ENCODE peak calls at places on chromosomes 5 and 9, in nine cellular contexts. One of them, this sample, is unnamed.
A peak's percentile ranks its signal among the peaks of the same experiment; 100 is the strongest.

GRCh38 chr9:104872959-104873850 is 54.8 kb downstream of the ABCA1 start:
- DNase-seq in aorta: peak; percentile 65
- DNase-seq in stimulated activated CD8-positive, alpha-beta memory T cell treated with anti-CD3 and anti-CD28 coated beads, Interleukin-15, amount 100 ng/mL, for 1 hour: no peak
- DNase-seq in fibroblast of pulmonary artery: peak; percentile 89
- DNase-seq in neural crest cell: no peak
- DNase-seq in SJSA1: peak; percentile 83
- DNase-seq in NCI-H187: no peak
- DNase-seq in M059J: peak; percentile 98
- DNase-seq in lung microvascular endothelial cell: peak; percentile 28
- DNase-seq in this sample: no peak

GRCh38 chr9:86485359-86485758 is 131.1 kb upstream of the TUT7 start:
- DNase-seq in aorta: no peak
- DNase-seq in stimulated activated CD8-positive, alpha-beta memory T cell treated with anti-CD3 and anti-CD28 coated beads, Interleukin-15, amount 100 ng/mL, for 1 hour: no peak
- DNase-seq in fibroblast of pulmonary artery: no peak
- DNase-seq in neural crest cell: no peak
- DNase-seq in SJSA1: no peak
- DNase-seq in NCI-H187: no peak
- DNase-seq in M059J: peak; percentile 7
- DNase-seq in lung microvascular endothelial cell: peak; percentile 3
- DNase-seq in this sample: no peak

GRCh38 chr5:68915079-68915478 is 178.7 kb upstream of the SLC30A5 start:
- DNase-seq in aorta: no peak
- DNase-seq in stimulated activated CD8-positive, alpha-beta memory T cell treated with anti-CD3 and anti-CD28 coated beads, Interleukin-15, amount 100 ng/mL, for 1 hour: no peak
- DNase-seq in fibroblast of pulmonary artery: no peak
- DNase-seq in neural crest cell: no peak
- DNase-seq in SJSA1: no peak
- DNase-seq in NCI-H187: no peak
- DNase-seq in M059J: no peak
- DNase-seq in lung microvascular endothelial cell: no peak
- DNase-seq in this sample: no peak

GRCh38 chr9:5453673-5454072 is 3.3 kb downstream of the CD274 start:
- DNase-seq in aorta: no peak
- DNase-seq in stimulated activated CD8-positive, alpha-beta memory T cell treated with anti-CD3 and anti-CD28 coated beads, Interleukin-15, amount 100 ng/mL, for 1 hour: no peak
- DNase-seq in fibroblast of pulmonary artery: no peak
- DNase-seq in neural crest cell: no peak
- DNase-seq in SJSA1: no peak
- DNase-seq in NCI-H187: no peak
- DNase-seq in M059J: peak; percentile 38
- DNase-seq in lung microvascular endothelial cell: peak; percentile 48
- DNase-seq in this sample: no peak

GRCh38 chr9:13174906-13175639 is 104.4 kb downstream of the MPDZ start:
- DNase-seq in aorta: no peak
- DNase-seq in stimulated activated CD8-positive, alpha-beta memory T cell treated with anti-CD3 and anti-CD28 coated beads, Interleukin-15, amount 100 ng/mL, for 1 hour: no peak
- DNase-seq in fibroblast of pulmonary artery: no peak
- DNase-seq in neural crest cell: no peak
- DNase-seq in SJSA1: no peak
- DNase-seq in NCI-H187: no peak
- DNase-seq in M059J: no peak
- DNase-seq in lung microvascular endothelial cell: no peak
- DNase-seq in this sample: no peak

GRCh38 chr5:148791334-148791667 is 35.1 kb upstream of the ADRB2 start:
- DNase-seq in aorta: no peak
- DNase-seq in stimulated activated CD8-positive, alpha-beta memory T cell treated with anti-CD3 and anti-CD28 coated beads, Interleukin-15, amount 100 ng/mL, for 1 hour: no peak
- DNase-seq in fibroblast of pulmonary artery: no peak
- DNase-seq in neural crest cell: no peak
- DNase-seq in SJSA1: no peak
- DNase-seq in NCI-H187: no peak
- DNase-seq in M059J: peak; percentile 90
- DNase-seq in lung microvascular endothelial cell: no peak
- DNase-seq in this sample: no peak

GRCh38 chr9:81600631-81601030 is 88.7 kb downstream of the TLE1 start:
- DNase-seq in aorta: no peak
- DNase-seq in stimulated activated CD8-positive, alpha-beta memory T cell treated with anti-CD3 and anti-CD28 coated beads, Interleukin-15, amount 100 ng/mL, for 1 hour: no peak
- DNase-seq in fibroblast of pulmonary artery: no peak
- DNase-seq in neural crest cell: no peak
- DNase-seq in SJSA1: no peak
- DNase-seq in NCI-H187: no peak
- DNase-seq in M059J: no peak
- DNase-seq in lung microvascular endothelial cell: no peak
- DNase-seq in this sample: no peak

GRCh38 chr9:99778308-99778707 is 43.4 kb upstream of the NR4A3 start:
- DNase-seq in aorta: no peak
- DNase-seq in stimulated activated CD8-positive, alpha-beta memory T cell treated with anti-CD3 and anti-CD28 coated beads, Interleukin-15, amount 100 ng/mL, for 1 hour: no peak
- DNase-seq in fibroblast of pulmonary artery: peak; percentile 50
- DNase-seq in neural crest cell: no peak
- DNase-seq in SJSA1: no peak
- DNase-seq in NCI-H187: no peak
- DNase-seq in M059J: peak; percentile 94
- DNase-seq in lung microvascular endothelial cell: no peak
- DNase-seq in this sample: no peak

GRCh38 chr5:102341918-102342317 is 45.8 kb upstream of the SLCO4C1 start:
- DNase-seq in aorta: no peak
- DNase-seq in stimulated activated CD8-positive, alpha-beta memory T cell treated with anti-CD3 and anti-CD28 coated beads, Interleukin-15, amount 100 ng/mL, for 1 hour: no peak
- DNase-seq in fibroblast of pulmonary artery: no peak
- DNase-seq in neural crest cell: no peak
- DNase-seq in SJSA1: no peak
- DNase-seq in NCI-H187: no peak
- DNase-seq in M059J: peak; percentile 2
- DNase-seq in lung microvascular endothelial cell: no peak
- DNase-seq in this sample: no peak

GRCh38 chr5:59174248-59174844 is 591.5 kb downstream of the RAB3C start:
- DNase-seq in aorta: no peak
- DNase-seq in stimulated activated CD8-positive, alpha-beta memory T cell treated with anti-CD3 and anti-CD28 coated beads, Interleukin-15, amount 100 ng/mL, for 1 hour: peak; percentile 4
- DNase-seq in fibroblast of pulmonary artery: peak; percentile 91
- DNase-seq in neural crest cell: no peak
- DNase-seq in SJSA1: peak; percentile 46
- DNase-seq in NCI-H187: no peak
- DNase-seq in M059J: peak; percentile 61
- DNase-seq in lung microvascular endothelial cell: peak; percentile 84
- DNase-seq in this sample: no peak

GRCh38 chr9:35606138-35606504 is 1.1 kb downstream of the TESK1 start:
- DNase-seq in aorta: no peak
- DNase-seq in stimulated activated CD8-positive, alpha-beta memory T cell treated with anti-CD3 and anti-CD28 coated beads, Interleukin-15, amount 100 ng/mL, for 1 hour: no peak
- DNase-seq in fibroblast of pulmonary artery: no peak
- DNase-seq in neural crest cell: no peak
- DNase-seq in SJSA1: no peak
- DNase-seq in NCI-H187: no peak
- DNase-seq in M059J: peak; percentile 34
- DNase-seq in lung microvascular endothelial cell: no peak
- DNase-seq in this sample: no peak

GRCh38 chr9:37682951-37683350 is 32.2 kb downstream of the FRMPD1 start:
- DNase-seq in aorta: no peak
- DNase-seq in stimulated activated CD8-positive, alpha-beta memory T cell treated with anti-CD3 and anti-CD28 coated beads, Interleukin-15, amount 100 ng/mL, for 1 hour: no peak
- DNase-seq in fibroblast of pulmonary artery: no peak
- DNase-seq in neural crest cell: no peak
- DNase-seq in SJSA1: no peak
- DNase-seq in NCI-H187: no peak
- DNase-seq in M059J: no peak
- DNase-seq in lung microvascular endothelial cell: no peak
- DNase-seq in this sample: no peak

GRCh38 chr9:17725399-17726010 is 146.6 kb downstream of the SH3GL2 start:
- DNase-seq in aorta: no peak
- DNase-seq in stimulated activated CD8-positive, alpha-beta memory T cell treated with anti-CD3 and anti-CD28 coated beads, Interleukin-15, amount 100 ng/mL, for 1 hour: no peak
- DNase-seq in fibroblast of pulmonary artery: no peak
- DNase-seq in neural crest cell: no peak
- DNase-seq in SJSA1: no peak
- DNase-seq in NCI-H187: no peak
- DNase-seq in M059J: peak; percentile 91
- DNase-seq in lung microvascular endothelial cell: no peak
- DNase-seq in this sample: no peak

GRCh38 chr9:121650220-121651013 is 1.0 kb upstream of the DAB2IP start:
- DNase-seq in aorta: peak; percentile 58
- DNase-seq in stimulated activated CD8-positive, alpha-beta memory T cell treated with anti-CD3 and anti-CD28 coated beads, Interleukin-15, amount 100 ng/mL, for 1 hour: no peak
- DNase-seq in fibroblast of pulmonary artery: peak; percentile 17
- DNase-seq in neural crest cell: peak; percentile 81
- DNase-seq in SJSA1: no peak
- DNase-seq in NCI-H187: peak; percentile 1
- DNase-seq in M059J: peak; percentile 35
- DNase-seq in lung microvascular endothelial cell: peak; percentile 61
- DNase-seq in this sample: peak; percentile 69

GRCh38 chr9:134670851-134671281 is 29.3 kb downstream of the COL5A1 start:
- DNase-seq in aorta: no peak
- DNase-seq in stimulated activated CD8-positive, alpha-beta memory T cell treated with anti-CD3 and anti-CD28 coated beads, Interleukin-15, amount 100 ng/mL, for 1 hour: no peak
- DNase-seq in fibroblast of pulmonary artery: no peak
- DNase-seq in neural crest cell: no peak
- DNase-seq in SJSA1: no peak
- DNase-seq in NCI-H187: no peak
- DNase-seq in M059J: no peak
- DNase-seq in lung microvascular endothelial cell: no peak
- DNase-seq in this sample: no peak

GRCh38 chr5:126877011-126877410 is 100.1 kb downstream of the LMNB1 start:
- DNase-seq in aorta: no peak
- DNase-seq in stimulated activated CD8-positive, alpha-beta memory T cell treated with anti-CD3 and anti-CD28 coated beads, Interleukin-15, amount 100 ng/mL, for 1 hour: no peak
- DNase-seq in fibroblast of pulmonary artery: peak; percentile 33
- DNase-seq in neural crest cell: no peak
- DNase-seq in SJSA1: no peak
- DNase-seq in NCI-H187: no peak
- DNase-seq in M059J: no peak
- DNase-seq in lung microvascular endothelial cell: peak; percentile 60
- DNase-seq in this sample: no peak

GRCh38 chr9:98201102-98201501 is 8.7 kb upstream of the CORO2A start:
- DNase-seq in aorta: no peak
- DNase-seq in stimulated activated CD8-positive, alpha-beta memory T cell treated with anti-CD3 and anti-CD28 coated beads, Interleukin-15, amount 100 ng/mL, for 1 hour: no peak
- DNase-seq in fibroblast of pulmonary artery: no peak
- DNase-seq in neural crest cell: no peak
- DNase-seq in SJSA1: no peak
- DNase-seq in NCI-H187: no peak
- DNase-seq in M059J: no peak
- DNase-seq in lung microvascular endothelial cell: no peak
- DNase-seq in this sample: no peak

GRCh38 chr9:113508111-113508749 is 44.7 kb downstream of the RGS3 start:
- DNase-seq in aorta: no peak
- DNase-seq in stimulated activated CD8-positive, alpha-beta memory T cell treated with anti-CD3 and anti-CD28 coated beads, Interleukin-15, amount 100 ng/mL, for 1 hour: no peak
- DNase-seq in fibroblast of pulmonary artery: peak; percentile 25
- DNase-seq in neural crest cell: no peak
- DNase-seq in SJSA1: no peak
- DNase-seq in NCI-H187: no peak
- DNase-seq in M059J: peak; percentile 32
- DNase-seq in lung microvascular endothelial cell: no peak
- DNase-seq in this sample: no peak

GRCh38 chr9:131870156-131870555 is 130.3 kb upstream of the RAPGEF1 start:
- DNase-seq in aorta: no peak
- DNase-seq in stimulated activated CD8-positive, alpha-beta memory T cell treated with anti-CD3 and anti-CD28 coated beads, Interleukin-15, amount 100 ng/mL, for 1 hour: no peak
- DNase-seq in fibroblast of pulmonary artery: no peak
- DNase-seq in neural crest cell: no peak
- DNase-seq in SJSA1: no peak
- DNase-seq in NCI-H187: no peak
- DNase-seq in M059J: no peak
- DNase-seq in lung microvascular endothelial cell: no peak
- DNase-seq in this sample: no peak

GRCh38 chr5:114018178-114018577 is 343.7 kb upstream of the KCNN2 start:
- DNase-seq in aorta: no peak
- DNase-seq in stimulated activated CD8-positive, alpha-beta memory T cell treated with anti-CD3 and anti-CD28 coated beads, Interleukin-15, amount 100 ng/mL, for 1 hour: no peak
- DNase-seq in fibroblast of pulmonary artery: no peak
- DNase-seq in neural crest cell: no peak
- DNase-seq in SJSA1: no peak
- DNase-seq in NCI-H187: no peak
- DNase-seq in M059J: no peak
- DNase-seq in lung microvascular endothelial cell: no peak
- DNase-seq in this sample: no peak

GRCh38 chr9:116467740-116468351 is 219.3 kb upstream of the TRIM32 start:
- DNase-seq in aorta: no peak
- DNase-seq in stimulated activated CD8-positive, alpha-beta memory T cell treated with anti-CD3 and anti-CD28 coated beads, Interleukin-15, amount 100 ng/mL, for 1 hour: no peak
- DNase-seq in fibroblast of pulmonary artery: no peak
- DNase-seq in neural crest cell: no peak
- DNase-seq in SJSA1: no peak
- DNase-seq in NCI-H187: no peak
- DNase-seq in M059J: no peak
- DNase-seq in lung microvascular endothelial cell: no peak
- DNase-seq in this sample: no peak

GRCh38 chr5:59543826-59544442 is 349.6 kb downstream of the PDE4D start:
- DNase-seq in aorta: no peak
- DNase-seq in stimulated activated CD8-positive, alpha-beta memory T cell treated with anti-CD3 and anti-CD28 coated beads, Interleukin-15, amount 100 ng/mL, for 1 hour: no peak
- DNase-seq in fibroblast of pulmonary artery: peak; percentile 20
- DNase-seq in neural crest cell: no peak
- DNase-seq in SJSA1: no peak
- DNase-seq in NCI-H187: no peak
- DNase-seq in M059J: peak; percentile 79
- DNase-seq in lung microvascular endothelial cell: peak; percentile 72
- DNase-seq in this sample: no peak

GRCh38 chr5:84825616-84826015 is 440.9 kb upstream of the EDIL3 start:
- DNase-seq in aorta: no peak
- DNase-seq in stimulated activated CD8-positive, alpha-beta memory T cell treated with anti-CD3 and anti-CD28 coated beads, Interleukin-15, amount 100 ng/mL, for 1 hour: no peak
- DNase-seq in fibroblast of pulmonary artery: peak; percentile 1
- DNase-seq in neural crest cell: no peak
- DNase-seq in SJSA1: no peak
- DNase-seq in NCI-H187: no peak
- DNase-seq in M059J: peak; percentile 35
- DNase-seq in lung microvascular endothelial cell: no peak
- DNase-seq in this sample: no peak